ENCODE peak calls at places on chromosomes 3 and 15, in four cellular contexts. A, J, M and K are unnamed samples.

GRCh38 chr3:113297281-113297680 is 85.9 kb downstream of the BOC start:
- DNase-seq in A (no peak), M (no peak), J (no peak), K (no peak)

GRCh38 chr3:108036984-108037741 is 53.7 kb downstream of the CD47 start:
- DNase-seq in M (no peak), A (no peak), J (no peak), K (no peak)

GRCh38 chr15:71800835-71801745 is 9.3 kb upstream of the NR2E3 start:
- DNase-seq in J (no peak), A (peak), M (peak), K (peak)

GRCh38 chr3:11476814-11477213 is 166.9 kb downstream of the VGLL4 start:
- DNase-seq in A (no peak), M (no peak), J (no peak), K (no peak)

GRCh38 chr3:58299839-58300516 is 6.1 kb upstream of the RPP14 start:
- DNase-seq in J (no peak), M (no peak), A (no peak), K (peak)

GRCh38 chr3:47515864-47516319 is 2.4 kb upstream of the ELP6 start:
- DNase-seq in A (no peak), J (no peak), M (no peak), K (no peak)

GRCh38 chr15:25068696-25069095 is 113.9 kb downstream of the SNRPN start:
- DNase-seq in A (no peak), J (no peak), M (peak), K (no peak)

GRCh38 chr15:81118361-81118760 is 15.7 kb upstream of the CFAP161 start:
- DNase-seq in M (peak), J (no peak), A (peak), K (no peak)

GRCh38 chr3:51929420-51930003 is 12.2 kb downstream of the RRP9 start:
- DNase-seq in J (no peak), M (no peak), A (no peak), K (no peak)

GRCh38 chr15:82139823-82140268 is 94.0 kb upstream of the MEX3B start:
- DNase-seq in M (no peak), J (no peak), A (no peak), K (no peak)

GRCh38 chr3:39148116-39149058 is 5.0 kb downstream of the CSRNP1 start:
- DNase-seq in J (peak), A (no peak), M (peak), K (no peak)

GRCh38 chr3:83946045-83946444 is 1012.7 kb upstream of the CADM2 start:
- DNase-seq in M (no peak), J (no peak), A (no peak), K (no peak)

GRCh38 chr3:46480481-46481195 is 15.9 kb upstream of the LTF start:
- DNase-seq in J (no peak), M (no peak), A (no peak), K (peak)

GRCh38 chr3:184773341-184774186 is 38.4 kb upstream of the VPS8 start:
- DNase-seq in A (no peak), J (no peak), M (no peak), K (no peak)

GRCh38 chr3:165346503-165346902 is 150.3 kb upstream of the SLITRK3 start:
- DNase-seq in M (no peak), J (no peak), A (no peak), K (no peak)

GRCh38 chr3:105686324-105686897 is 182.4 kb downstream of the CBLB start:
- DNase-seq in M (no peak), A (no peak), J (no peak), K (no peak)

GRCh38 chr15:31280037-31280830 is 46.4 kb upstream of the KLF13 start:
- DNase-seq in J (no peak), M (peak), A (peak), K (peak)

GRCh38 chr3:14491396-14492190 is 48.5 kb downstream of the GRIP2 start:
- DNase-seq in J (no peak), M (peak), A (no peak), K (no peak)

GRCh38 chr15:71409541-71409940 is 294.3 kb downstream of the THSD4 start:
- DNase-seq in J (no peak), A (no peak), M (no peak), K (no peak)

GRCh38 chr15:59685737-59686297 is 3.3 kb downstream of the BNIP2 start:
- DNase-seq in M (no peak), A (no peak), J (no peak), K (no peak)

GRCh38 chr3:189737071-189737470 is 105.9 kb downstream of the TP63 start:
- DNase-seq in A (no peak), M (no peak), J (no peak), K (no peak)

GRCh38 chr15:31292391-31293020 is 34.1 kb upstream of the KLF13 start:
- DNase-seq in J (no peak), M (no peak), A (peak), K (peak)

GRCh38 chr3:110457508-110457907 is 614.1 kb upstream of the NECTIN3 start:
- DNase-seq in M (no peak), J (no peak), A (no peak), K (no peak)
- H3K27ac ChIP-seq in M (no peak), J (no peak), A (no peak), K (no peak)

GRCh38 chr15:47203993-47204392 is 513.3 kb upstream of the SEMA6D start:
- DNase-seq in A (no peak), M (no peak), J (no peak), K (no peak)
- H3K27ac ChIP-seq in A (no peak), M (no peak), J (no peak), K (no peak)

GRCh38 chr3:77464106-77464688 is 424.3 kb downstream of the ROBO2 start:
- DNase-seq in A (no peak), M (no peak), J (no peak), K (no peak)

GRCh38 chr3:77466562-77466961 is 426.7 kb downstream of the ROBO2 start:
- DNase-seq in J (no peak), M (no peak), A (no peak), K (no peak)

GRCh38 chr3:77462951-77463350 is 423.1 kb downstream of the ROBO2 start:
- DNase-seq in J (no peak), A (no peak), M (no peak), K (no peak)

GRCh38 chr3:77468408-77469045 is 428.6 kb downstream of the ROBO2 start:
- DNase-seq in M (no peak), A (no peak), J (no peak), K (no peak)

DNA sequence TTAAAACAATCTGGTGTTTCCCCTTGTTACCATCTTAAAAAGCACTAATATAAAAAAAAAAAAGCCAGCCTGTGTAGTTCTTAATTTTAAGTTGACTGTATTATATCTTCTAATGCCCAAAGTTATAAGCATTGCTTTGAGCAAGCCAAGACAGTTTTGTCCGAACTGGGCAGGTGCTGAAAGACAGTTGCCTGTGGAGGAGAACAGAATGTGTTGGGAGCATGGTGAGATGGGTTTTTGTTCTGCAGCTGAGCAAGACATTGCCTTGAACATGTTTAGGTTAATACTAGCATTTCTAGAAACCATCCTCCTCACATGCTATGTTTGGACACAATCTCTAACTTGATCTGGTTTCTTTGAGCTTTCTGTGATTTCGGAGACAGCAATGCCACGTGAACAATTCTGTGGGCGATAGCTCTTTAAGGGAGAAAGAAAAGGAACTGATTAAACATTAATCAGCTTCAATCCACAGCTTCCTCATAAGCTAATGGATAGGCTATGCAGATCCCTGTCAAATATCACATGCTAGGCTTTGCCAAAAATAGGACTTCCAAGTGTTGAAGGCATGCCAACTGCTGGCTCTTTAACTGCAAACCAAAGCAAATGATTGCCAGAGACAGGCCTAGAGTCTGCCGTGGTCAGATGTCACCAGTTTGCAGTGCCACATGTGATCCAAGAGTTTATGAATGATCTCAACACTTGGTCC is 428.0 kb downstream of the ROBO2 start:
- DNase-seq in M (no peak), A (no peak), J (no peak), K (no peak)
- H3K27ac ChIP-seq in M (no peak), A (no peak), J (no peak), K (no peak)

DNA sequence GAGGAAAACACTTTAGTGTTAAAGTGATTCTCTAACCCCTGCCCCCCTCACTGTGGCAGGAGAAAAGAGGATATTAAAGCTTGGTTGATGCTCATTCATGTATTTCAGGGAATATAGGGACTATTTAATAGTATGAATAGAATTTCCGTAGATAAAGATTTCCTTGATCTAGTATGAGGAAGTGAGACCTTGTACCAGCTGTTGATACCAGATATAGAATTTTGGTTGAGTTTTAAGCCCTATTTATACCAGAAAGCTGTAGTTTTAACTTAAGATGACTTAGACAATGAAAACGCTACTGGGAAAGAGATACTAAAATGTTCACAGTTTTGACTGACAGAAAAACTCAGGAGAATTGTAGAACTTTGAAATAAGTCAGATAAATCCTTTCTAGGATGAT is 389.1 kb upstream of the C2CD4B start:
- DNase-seq in J (no peak), A (no peak), M (no peak), K (no peak)
- H3K27ac ChIP-seq in J (no peak), A (no peak), M (no peak), K (no peak)